ENCODE peak calls at places on chromosomes 2 and 18, in seven cellular contexts. Q is upper lobe of left lung; C is A549; P is CD8-positive, alpha-beta T cell; X is HCT116; Z is uterus; B is mesendoderm. T is an unnamed sample.

GRCh38 chr2:106127282-106127771 is 66.8 kb downstream of the UXS1 start:
- DNase-seq in Z (no peak), B (no peak), X (no peak), P (no peak), Q (no peak), C (no peak), T (no peak)

GRCh38 chr2:28224648-28225471 is 167.8 kb upstream of the FOSL2 start:
- DNase-seq in Z (peak), Q (no peak), C (no peak), P (no peak), X (no peak), B (no peak), T (no peak)

GRCh38 chr2:238415036-238415764 is 11.5 kb upstream of the ASB1 start:
- DNase-seq in P (no peak), Q (no peak), X (no peak), B (peak), Z (no peak), C (no peak), T (no peak)

GRCh38 chr2:72788756-72789155 is 37.1 kb downstream of the EXOC6B start:
- DNase-seq in X (no peak), C (peak), Z (no peak), P (no peak), B (no peak), Q (no peak), T (peak)

GRCh38 chr2:174076040-174076439 is 110.9 kb upstream of the SP3 start:
- DNase-seq in Q (no peak), X (no peak), P (no peak), Z (no peak), C (no peak), B (no peak), T (no peak)

GRCh38 chr2:166112193-166112605 is 15.6 kb downstream of the SCN1A start:
- DNase-seq in C (no peak), Z (no peak), P (no peak), Q (no peak), B (no peak), X (no peak), T (no peak)

GRCh38 chr18:13684546-13684945 is 41.8 kb downstream of the FAM210A start:
- DNase-seq in C (no peak), Z (no peak), X (no peak), P (no peak), Q (no peak), B (peak), T (no peak)

GRCh38 chr18:9109523-9109922 is 7.0 kb downstream of the NDUFV2 start:
- DNase-seq in Q (no peak), C (no peak), Z (no peak), P (no peak), X (no peak), B (peak), T (no peak)

GRCh38 chr2:10913501-10914271 is 2.0 kb downstream of the KCNF1 start:
- DNase-seq in P (no peak), Q (peak), X (no peak), C (no peak), B (no peak), Z (no peak), T (no peak)

GRCh38 chr2:121251497-121251896 is 33.5 kb downstream of the TFCP2L1 start:
- DNase-seq in Q (no peak), P (no peak), Z (no peak), C (no peak), X (no peak), B (no peak), T (no peak)

GRCh38 chr2:207506426-207506825 is 23.3 kb upstream of the CREB1 start:
- DNase-seq in Z (no peak), C (no peak), P (no peak), X (no peak), B (no peak), Q (no peak), T (no peak)

GRCh38 chr2:195543902-195544894 is 112.8 kb upstream of the SLC39A10 start:
- DNase-seq in C (peak), Q (no peak), B (no peak), Z (no peak), X (no peak), P (no peak), T (no peak)

GRCh38 chr2:240135706-240136012 is 446 bp downstream of the COPS9 start:
- DNase-seq in Q (no peak), Z (no peak), B (no peak), X (no peak), C (no peak), P (no peak), T (no peak)

GRCh38 chr2:130799295-130799694 is 37.4 kb upstream of the ARHGEF4 start:
- DNase-seq in Q (no peak), C (no peak), X (no peak), P (no peak), B (no peak), Z (no peak), T (no peak)
- H3K27ac ChIP-seq in Q (no peak), C (no peak), X (no peak), P (no peak), B (no peak), Z (no peak), T (no peak)

DNA sequence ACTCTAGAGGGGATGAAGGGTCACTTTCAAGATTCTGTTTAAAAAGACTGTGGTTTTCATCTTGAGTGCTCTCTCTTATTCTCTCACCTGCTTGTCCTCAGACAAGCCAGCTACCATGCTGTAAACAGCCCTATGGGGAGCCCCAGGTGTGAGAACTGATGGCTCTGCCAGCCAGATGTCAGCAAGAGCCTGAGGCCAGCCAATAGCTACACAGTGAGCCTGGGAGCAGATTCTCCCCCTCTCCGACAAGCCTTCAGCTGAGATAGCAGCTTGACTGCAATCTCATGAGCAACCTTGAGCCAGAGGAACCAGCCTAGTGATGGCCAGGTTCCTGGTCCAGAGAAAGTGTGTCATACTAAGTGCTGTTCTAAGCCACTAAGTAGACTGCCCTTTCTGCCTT is 272.1 kb downstream of the NAPG start:
- DNase-seq in C (no peak), X (no peak), P (no peak), Z (no peak), Q (no peak), B (peak), T (no peak)
- H3K27ac ChIP-seq in C (peak), X (no peak), P (no peak), Z (no peak), Q (no peak), B (no peak), T (no peak)

GRCh38 chr2:180411631-180412030 is 404.5 kb upstream of the CWC22 start:
- DNase-seq in Z (no peak), C (no peak), P (no peak), Q (no peak), B (no peak), X (no peak), T (no peak)
- H3K27ac ChIP-seq in Z (no peak), C (no peak), P (no peak), Q (no peak), B (no peak), X (no peak), T (no peak)

DNA sequence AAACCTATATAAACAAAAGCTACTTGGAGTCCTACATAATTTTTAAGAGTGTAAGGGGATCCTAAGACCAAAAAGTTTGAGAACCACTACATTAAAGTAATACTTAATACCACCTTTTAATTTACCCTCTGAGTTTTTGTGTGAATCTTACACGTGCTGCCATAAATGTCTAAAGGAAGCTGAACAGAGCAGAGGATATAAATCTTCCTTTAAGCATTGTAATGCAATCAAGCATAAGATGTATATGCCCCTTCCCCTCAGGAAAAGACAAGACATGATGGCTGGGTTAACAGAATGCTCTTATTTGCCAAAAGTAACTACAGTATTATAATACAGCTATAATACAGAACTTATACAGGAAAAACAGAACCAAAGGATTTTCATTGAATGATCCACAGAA is 2.9 kb downstream of the ESCO1 start:
- DNase-seq in X (no peak), Z (no peak), Q (no peak), P (no peak), C (no peak), B (no peak), T (no peak)
- H3K27ac ChIP-seq in X (no peak), Z (no peak), Q (no peak), P (no peak), C (no peak), B (no peak), T (no peak)

DNA sequence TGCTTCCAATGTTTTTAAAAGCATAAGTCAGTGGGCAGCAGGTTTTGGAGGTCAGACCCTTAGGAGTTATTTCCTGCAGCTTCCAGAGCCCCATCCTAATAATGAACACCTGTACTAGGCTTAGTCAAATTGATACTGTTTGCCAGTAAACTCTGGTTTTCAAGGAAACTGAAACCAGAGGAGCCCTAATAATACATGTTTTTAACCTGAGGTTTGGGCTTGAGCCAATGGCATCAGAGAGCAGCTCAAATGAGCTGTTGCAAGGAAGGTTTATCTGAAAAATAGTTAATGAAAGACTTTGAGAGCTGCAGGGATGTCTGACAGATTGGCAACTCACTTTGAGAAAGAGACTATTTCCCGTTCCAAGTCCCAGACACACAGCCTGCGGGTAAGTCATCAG is 54.6 kb downstream of the DCC start:
- DNase-seq in P (no peak), C (no peak), B (no peak), X (no peak), Z (no peak), Q (no peak), T (no peak)
- H3K27ac ChIP-seq in P (no peak), C (no peak), B (no peak), X (no peak), Z (no peak), Q (no peak), T (no peak)

DNA sequence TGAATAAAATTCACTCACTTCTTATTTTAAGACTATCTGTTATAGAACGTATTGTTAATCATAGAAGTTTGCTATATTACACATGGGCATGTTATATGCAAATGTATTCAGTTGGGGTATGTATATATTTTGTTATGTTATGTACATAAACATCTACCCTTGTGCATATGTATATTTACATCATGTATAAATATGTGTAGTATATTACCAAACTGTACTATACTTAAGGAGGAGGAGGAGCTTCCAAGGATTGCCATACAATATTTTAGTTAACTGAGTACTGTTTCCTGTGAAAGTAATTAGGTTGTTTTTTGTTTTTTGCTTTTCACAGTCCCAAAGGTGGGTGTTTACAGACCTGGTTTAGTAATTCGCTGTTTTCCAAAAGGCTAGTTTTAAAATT is 13.0 kb upstream of the POU3F3 start:
- DNase-seq in P (no peak), Q (no peak), C (no peak), X (no peak), B (no peak), Z (no peak), T (no peak)
- H3K27ac ChIP-seq in P (no peak), Q (no peak), C (no peak), X (no peak), B (no peak), Z (no peak), T (no peak)

GRCh38 chr2:145157626-145158025 is 637.7 kb upstream of the ZEB2 start:
- DNase-seq in P (no peak), Z (no peak), X (no peak), C (no peak), B (no peak), Q (no peak), T (no peak)
- H3K27ac ChIP-seq in P (no peak), Z (peak), X (no peak), C (peak), B (no peak), Q (no peak), T (no peak)

GRCh38 chr2:176140520-176141317 is 10.6 kb upstream of the HOXD4 start:
- DNase-seq in B (peak), X (peak), P (peak), C (peak), Q (peak), Z (peak), T (peak)
- H3K27ac ChIP-seq in B (no peak), X (no peak), P (no peak), C (peak), Q (no peak), Z (peak), T (no peak)

GRCh38 chr18:42296723-42297122 is 341.7 kb downstream of the PIK3C3 start:
- DNase-seq in B (no peak), C (no peak), P (no peak), Z (no peak), Q (no peak), X (no peak), T (no peak)
- H3K27ac ChIP-seq in B (no peak), C (no peak), P (no peak), Z (no peak), Q (no peak), X (no peak), T (no peak)

T was measured in right atrium auricular region.